ENCODE peak calls at places on chromosomes 3 and 15, in four cellular contexts. L is K562, H is HepG2, E is GM12878. J is an unnamed sample.

GRCh38 chr3:115858995-115859807 is 235.9 kb downstream of the GAP43 start:
- DNase-seq in L (no peak), H (no peak), E (no peak), J (no peak)

GRCh38 chr3:149087208-149087607 is 875 bp upstream of the HLTF start:
- DNase-seq in L (no peak), H (no peak), E (no peak), J (no peak)

GRCh38 chr3:10495614-10496013 is 9.8 kb downstream of the ATP2B2 start:
- DNase-seq in L (no peak), H (no peak), E (no peak), J (no peak)

GRCh38 chr15:88918738-88919137 is 5.6 kb upstream of the MFGE8 start:
- DNase-seq in L (no peak), H (no peak), E (peak), J (no peak)

GRCh38 chr3:137764001-137764433 is at the start of gene SOX14:
- DNase-seq in L (no peak), H (peak), E (no peak), J (peak)

GRCh38 chr15:70478251-70478990 is 284.9 kb downstream of the UACA start:
- DNase-seq in L (no peak), H (no peak), E (no peak), J (no peak)

GRCh38 chr15:36323607-36324006 is 255.8 kb upstream of the CDIN1 start:
- DNase-seq in L (no peak), H (no peak), E (no peak), J (no peak)

GRCh38 chr15:32898414-32898813 is 180.6 kb downstream of the GREM1 start:
- DNase-seq in L (no peak), H (no peak), E (no peak), J (no peak)

GRCh38 chr3:179809639-179810038 is 156.8 kb downstream of the USP13 start:
- DNase-seq in L (no peak), H (no peak), E (no peak), J (no peak)

GRCh38 chr15:45549831-45550230 is 27.3 kb upstream of the SLC30A4 start:
- DNase-seq in L (no peak), H (no peak), E (no peak), J (no peak)

GRCh38 chr15:56454841-56455240 is 10.1 kb downstream of the MNS1 start:
- DNase-seq in L (no peak), H (no peak), E (no peak), J (no peak)

GRCh38 chr3:172170841-172171240 is 131.5 kb downstream of the FNDC3B start:
- DNase-seq in L (no peak), H (no peak), E (no peak), J (no peak)
- TF ChIP-seq CBX5 in L (no peak), H (no peak), E (no peak), J (no peak)

DNA sequence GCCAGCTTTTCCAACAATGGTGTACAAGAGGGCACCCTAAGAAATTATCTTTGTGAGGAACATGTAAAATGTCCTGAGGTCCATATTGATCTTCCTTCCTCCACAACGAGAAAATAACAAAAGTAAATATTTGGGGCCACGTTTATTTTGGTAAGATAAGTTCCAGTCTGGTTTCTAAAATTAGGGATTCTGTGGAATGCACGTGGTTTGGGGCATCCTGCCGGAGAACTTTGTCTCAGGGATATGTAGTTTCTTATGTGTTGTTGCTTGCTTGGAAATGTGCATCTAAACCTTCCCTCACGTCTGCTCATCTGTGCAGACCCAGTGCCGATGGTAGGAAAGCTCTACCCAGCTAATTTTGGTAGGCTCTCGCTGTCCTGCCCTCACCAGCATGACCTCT is 62.8 kb downstream of the CTDSPL start:
- DNase-seq in L (no peak), H (no peak), E (no peak), J (no peak)
- TF ChIP-seq CHD2 in L (no peak), H (no peak), E (no peak), J (no peak)

GRCh38 chr3:14300721-14301377 is 101.6 kb upstream of the SLC6A6 start:
- DNase-seq in L (no peak), H (no peak), E (no peak), J (no peak)
- TF ChIP-seq CBX5 in L (no peak), H (no peak), E (no peak), J (no peak)

DNA sequence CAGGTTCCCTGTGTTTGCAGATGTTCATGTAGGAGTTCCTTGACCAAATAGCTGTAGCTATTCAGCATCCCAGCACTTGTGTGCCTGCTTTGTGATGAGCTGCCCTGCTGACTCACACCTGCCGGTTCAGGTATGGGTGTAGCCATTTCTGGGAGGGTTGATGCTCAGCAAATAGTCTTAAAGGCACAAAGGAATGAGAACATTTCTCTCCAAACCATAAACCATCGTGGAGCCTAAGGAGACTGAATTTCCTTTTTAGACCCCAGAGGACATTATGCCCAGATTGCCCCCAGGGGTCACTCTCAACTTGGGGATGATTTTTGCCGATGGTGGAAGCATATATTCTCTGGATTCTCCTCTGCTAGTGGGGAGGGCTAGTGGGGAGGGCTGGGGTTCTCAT is 80.6 kb downstream of the ADAMTSL3 start:
- DNase-seq in L (peak), H (no peak), E (no peak), J (peak)
- TF ChIP-seq CHD2 in L (no peak), H (no peak), E (no peak), J (no peak)

DNA sequence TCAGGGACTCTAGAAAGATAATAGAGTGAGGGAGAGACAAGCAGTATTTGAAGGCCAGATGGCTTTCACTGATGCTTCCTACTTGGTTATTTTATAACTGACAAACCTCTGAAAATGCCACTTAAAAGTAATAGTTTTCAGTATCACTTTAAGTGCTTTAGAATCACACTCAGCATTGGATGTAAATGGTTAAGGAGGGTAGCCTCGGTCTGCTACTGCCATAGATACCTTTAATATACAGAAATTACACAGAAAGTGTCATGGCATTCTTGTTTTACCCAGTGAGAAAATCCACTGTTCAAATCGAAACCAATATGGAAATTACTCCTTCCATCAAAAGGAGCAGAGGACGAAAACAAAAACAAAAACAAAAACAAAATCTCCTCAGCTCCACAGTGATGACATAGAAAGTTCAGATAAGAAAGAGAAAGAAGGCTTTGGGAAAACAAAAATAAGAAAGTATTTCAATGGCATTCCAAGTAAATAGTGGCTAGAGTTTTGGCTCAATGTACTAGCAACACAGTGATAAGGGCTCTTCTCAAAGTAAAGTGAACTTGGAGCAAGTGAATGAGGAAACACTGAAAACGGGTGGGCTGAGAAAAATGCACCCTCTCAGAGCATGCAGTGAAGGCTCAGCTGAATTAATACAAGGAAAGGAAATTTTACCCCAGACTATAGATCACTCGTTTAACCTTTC is 43.2 kb upstream of the CD47 start:
- DNase-seq in L (no peak), H (no peak), E (no peak), J (no peak)
- TF ChIP-seq CBX5 in L (no peak), H (no peak), E (no peak), J (no peak)

DNA sequence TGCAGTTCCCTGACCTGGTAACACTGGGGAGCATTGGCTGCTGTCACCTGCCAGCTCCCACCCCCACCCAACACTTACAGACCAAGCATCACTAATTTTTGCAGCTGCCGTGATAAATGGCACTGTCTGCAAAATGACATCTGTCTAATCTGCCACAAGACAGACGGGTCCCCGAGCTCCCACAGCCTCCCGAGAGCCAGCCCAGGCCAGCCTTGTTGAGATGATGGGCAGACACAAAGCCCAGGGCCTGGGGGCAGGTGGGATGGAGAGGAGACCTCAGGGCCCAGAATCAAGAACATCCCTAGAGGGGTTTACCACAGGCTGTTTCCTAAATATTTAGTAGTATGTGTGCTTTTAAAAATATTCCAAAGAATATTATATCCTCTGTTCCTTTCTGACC is 203.4 kb downstream of the TBC1D2B start:
- DNase-seq in L (no peak), H (no peak), E (no peak), J (no peak)
- TF ChIP-seq CHD2 in L (no peak), H (no peak), E (no peak), J (no peak)

GRCh38 chr15:28921336-28921735 is 35.6 kb downstream of the APBA2 start:
- DNase-seq in L (no peak), H (no peak), E (no peak), J (no peak)
- TF ChIP-seq CBX5 in L (no peak), H (no peak), E (no peak), J (no peak)

GRCh38 chr3:183448369-183449128 is 20.1 kb upstream of the MCF2L2 start:
- DNase-seq in L (no peak), H (no peak), E (no peak), J (no peak)

GRCh38 chr3:183447206-183448001 is 19.0 kb upstream of the MCF2L2 start:
- DNase-seq in L (peak), H (peak), E (peak), J (peak)

GRCh38 chr3:183446838-183447205 is 18.4 kb upstream of the MCF2L2 start:
- DNase-seq in L (no peak), H (no peak), E (no peak), J (no peak)

GRCh38 chr3:183449791-183450190 is 21.4 kb upstream of the MCF2L2 start:
- DNase-seq in L (no peak), H (no peak), E (no peak), J (no peak)

DNA sequence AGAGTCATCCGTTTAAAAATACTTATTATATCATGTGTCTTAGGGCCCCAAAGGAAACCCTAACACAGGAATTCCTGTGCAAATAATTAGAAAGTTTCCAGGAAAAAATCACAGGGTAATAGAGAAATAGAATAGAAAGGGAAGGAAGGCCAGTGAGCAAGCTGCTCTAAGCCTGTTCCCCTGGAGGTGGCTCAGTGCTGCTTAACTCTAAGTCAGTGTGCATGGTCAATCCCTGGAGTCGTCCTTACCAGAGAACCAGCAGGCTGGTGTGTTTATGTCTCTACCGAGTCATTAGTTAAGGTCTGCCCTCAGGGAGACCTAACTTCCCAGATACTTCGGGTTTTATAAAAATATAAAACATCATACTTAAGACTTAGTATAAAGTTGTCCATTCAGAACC is 21.0 kb upstream of the MCF2L2 start:
- DNase-seq in L (peak), H (peak), E (no peak), J (no peak)
- TF ChIP-seq CHD2 in L (no peak), H (no peak), E (no peak), J (no peak)

GRCh38 chr3:177729939-177730700 is 532.8 kb upstream of the TBL1XR1 start:
- DNase-seq in L (no peak), H (no peak), E (no peak), J (no peak)

GRCh38 chr3:177735441-177735840 is 538.2 kb upstream of the TBL1XR1 start:
- DNase-seq in L (no peak), H (no peak), E (no peak), J (no peak)

GRCh38 chr3:177733936-177734335 is 536.7 kb upstream of the TBL1XR1 start:
- DNase-seq in L (no peak), H (no peak), E (no peak), J (no peak)

GRCh38 chr3:177733233-177733632 is 536.0 kb upstream of the TBL1XR1 start:
- DNase-seq in L (no peak), H (no peak), E (no peak), J (no peak)

GRCh38 chr3:177731644-177732268 is 534.5 kb upstream of the TBL1XR1 start:
- DNase-seq in L (no peak), H (no peak), E (no peak), J (no peak)
- TF ChIP-seq CBX5 in L (no peak), H (no peak), E (no peak), J (no peak)